ENCODE peak calls at places on chromosome 22, in four cellular contexts. R is neural crest cell, F is amygdala, T is fibroblast of villous mesenchyme. S is an unnamed sample.

GRCh38 chr22:47031628-47031915 is 269.1 kb downstream of the TBC1D22A start:
- DNase-seq in R (no peak), F (no peak), T (no peak), S (no peak)

GRCh38 chr22:48500481-48501230 is 1327.0 kb downstream of the BRD1 start:
- DNase-seq in R (no peak), F (no peak), T (no peak), S (no peak)

GRCh38 chr22:22396741-22397291 is 111.7 kb downstream of the ZNF280B start:
- DNase-seq in R (no peak), F (no peak), T (no peak), S (no peak)

GRCh38 chr22:49735411-49736311 is 92.0 kb downstream of the BRD1 start:
- DNase-seq in R (peak), F (no peak), T (peak), S (peak)

GRCh38 chr22:21448627-21449416 is 18.4 kb upstream of the TMEM191C start:
- DNase-seq in R (peak), F (no peak), T (no peak), S (no peak)

GRCh38 chr22:43901976-43902643 is 10.3 kb upstream of the PNPLA5 start:
- DNase-seq in R (no peak), F (no peak), T (peak), S (no peak)

GRCh38 chr22:19179472-19180048 is 1.0 kb upstream of the SLC25A1 start:
- DNase-seq in R (peak), F (peak), T (peak), S (peak)

GRCh38 chr22:30568137-30568805 is 6.2 kb downstream of the GAL3ST1 start:
- DNase-seq in R (no peak), F (no peak), T (no peak), S (no peak)

GRCh38 chr22:48398181-48398905 is 1429.3 kb downstream of the BRD1 start:
- DNase-seq in R (no peak), F (no peak), T (no peak), S (no peak)